ENCODE peak calls at places on chromosomes 1 and 21, in four cellular contexts. V is lower lobe of right lung, F is amniotic epithelial cell, R is tibial nerve. L is an unnamed sample.

GRCh38 chr1:227489572-227489971 is 73.8 kb upstream of the ZNF678 start:
- DNase-seq in V (no peak), F (no peak), R (no peak), L (no peak)

GRCh38 chr1:210882414-210883221 is 251.3 kb downstream of the KCNH1 start:
- DNase-seq in V (no peak), F (peak; percentile 84), R (no peak), L (no peak)

GRCh38 chr1:214492405-214493075 is 58.9 kb downstream of the PTPN14 start:
- DNase-seq in V (no peak), F (peak; percentile 60), R (no peak), L (no peak)

GRCh38 chr1:240385985-240386978 is 225.7 kb downstream of the GREM2 start:
- DNase-seq in V (no peak), F (peak; percentile 93), R (no peak), L (no peak)

GRCh38 chr1:8456306-8456912 is 138.5 kb downstream of the SLC45A1 start:
- DNase-seq in V (no peak), F (peak; percentile 93), R (no peak), L (no peak)

GRCh38 chr1:3042481-3042880 is 21.2 kb downstream of the ACTRT2 start:
- DNase-seq in V (no peak), F (no peak), R (no peak), L (no peak)

GRCh38 chr1:30109853-30110252 is 613.5 kb downstream of the MATN1 start:
- DNase-seq in V (no peak), F (no peak), R (no peak), L (no peak)

GRCh38 chr21:40331182-40331581 is 463.9 kb downstream of the PCP4 start:
- DNase-seq in V (no peak), F (no peak), R (no peak), L (no peak)

GRCh38 chr21:43902441-43902840 is 37.4 kb downstream of the AGPAT3 start:
- DNase-seq in V (peak; percentile 20), F (no peak), R (no peak), L (no peak)

GRCh38 chr1:234758851-234759250 is 148.9 kb upstream of the IRF2BP2 start:
- DNase-seq in V (no peak), F (peak; percentile 68), R (no peak), L (no peak)

GRCh38 chr1:180228648-180229482 is 1.2 kb upstream of the LHX4 start:
- DNase-seq in V (no peak), F (no peak), R (no peak), L (peak; percentile 24)

GRCh38 chr1:19557609-19558051 is 72.3 kb upstream of the CAPZB start:
- DNase-seq in V (no peak), F (peak; percentile 78), R (no peak), L (no peak)

GRCh38 chr1:33823830-33824229 is 40.0 kb upstream of the HMGB4 start:
- DNase-seq in V (no peak), F (no peak), R (no peak), L (no peak)

GRCh38 chr1:204941415-204942338 is 71.0 kb downstream of the NFASC start:
- DNase-seq in V (peak; percentile 65), F (peak; percentile 34), R (peak; percentile 23), L (peak; percentile 52)

GRCh38 chr1:10250663-10251062 is 40.3 kb downstream of the KIF1B start:
- DNase-seq in V (no peak), F (no peak), R (no peak), L (no peak)

GRCh38 chr1:167412072-167412471 is 106.3 kb downstream of the CD247 start:
- DNase-seq in V (no peak), F (no peak), R (no peak), L (no peak)

GRCh38 chr1:233281711-233282581 is 13.6 kb downstream of the PCNX2 start:
- DNase-seq in V (no peak), F (peak; percentile 44), R (no peak), L (no peak)

GRCh38 chr1:91725961-91726704 is 159.8 kb downstream of the TGFBR3 start:
- DNase-seq in V (no peak), F (peak; percentile 95), R (no peak), L (no peak)

GRCh38 chr21:45016491-45017375 is 57.6 kb upstream of the ADARB1 start:
- DNase-seq in V (no peak), F (no peak), R (no peak), L (no peak)

GRCh38 chr21:21921410-21922232 is 923.4 kb downstream of the NCAM2 start:
- DNase-seq in V (no peak), F (no peak), R (no peak), L (peak; percentile 59)

GRCh38 chr1:193123751-193124150 is 1.9 kb downstream of the CDC73 start:
- DNase-seq in V (no peak), F (no peak), R (no peak), L (no peak)

GRCh38 chr21:46423546-46424061 is 35.1 kb upstream of the DIP2A start:
- DNase-seq in V (no peak), F (no peak), R (no peak), L (no peak)

GRCh38 chr1:170776147-170776734 is 112.3 kb downstream of the PRRX1 start:
- DNase-seq in V (no peak), F (no peak), R (no peak), L (no peak)

GRCh38 chr1:36905941-36906340 is 128.4 kb downstream of the GRIK3 start:
- DNase-seq in V (no peak), F (no peak), R (no peak), L (no peak)

GRCh38 chr1:63828322-63829044 is 54.7 kb downstream of the ROR1 start:
- DNase-seq in V (no peak), F (no peak), R (no peak), L (no peak)

GRCh38 chr1:74835046-74835445 is 102.1 kb downstream of the TYW3 start:
- DNase-seq in V (no peak), F (no peak), R (no peak), L (no peak)

GRCh38 chr1:21543598-21543997 is 34.4 kb downstream of the ALPL start:
- DNase-seq in V (no peak), F (no peak), R (no peak), L (no peak)

GRCh38 chr1:160625725-160626498 is 20.9 kb downstream of the SLAMF1 start:
- DNase-seq in V (no peak), F (peak; percentile 39), R (no peak), L (no peak)

GRCh38 chr1:6795661-6796060 is 10.4 kb downstream of the CAMTA1 start:
- DNase-seq in V (no peak), F (peak; percentile 97), R (no peak), L (no peak)

GRCh38 chr1:173269490-173270230 is 62.5 kb upstream of the TNFSF4 start:
- DNase-seq in V (no peak), F (peak; percentile 96), R (no peak), L (no peak)

GRCh38 chr1:38474738-38475623 is 384.6 kb downstream of the RRAGC start:
- DNase-seq in V (no peak), F (no peak), R (no peak), L (no peak)